ENCODE peak calls at places on chromosomes 6 and 20, in four cellular contexts. S, K, P and C are unnamed samples.

GRCh38 chr6:169086020-169086419 is 167.6 kb downstream of the THBS2 start:
- DNase-seq in S (peak; percentile 57), K (no peak), P (no peak), C (no peak)

GRCh38 chr6:47242483-47243386 is 67.0 kb downstream of the TNFRSF21 start:
- DNase-seq in S (peak; percentile 94), K (peak; percentile 98), P (peak; percentile 92), C (peak; percentile 87)

GRCh38 chr6:113776998-113777397 is 80.1 kb upstream of the MARCKS start:
- DNase-seq in S (no peak), K (no peak), P (no peak), C (no peak)

GRCh38 chr6:150196942-150197745 is 54.3 kb downstream of the PPP1R14C start:
- DNase-seq in S (no peak), K (no peak), P (no peak), C (no peak)

GRCh38 chr20:60993647-60994046 is 258.4 kb upstream of the CDH4 start:
- DNase-seq in S (no peak), K (no peak), P (no peak), C (no peak)

GRCh38 chr20:49245921-49246740 is 26.9 kb downstream of the DDX27 start:
- DNase-seq in S (peak; percentile 62), K (peak; percentile 28), P (no peak), C (no peak)

GRCh38 chr6:491233-491632 is 99.7 kb downstream of the IRF4 start:
- DNase-seq in S (no peak), K (no peak), P (no peak), C (no peak)

GRCh38 chr6:121971886-121972285 is 427.6 kb upstream of the HSF2 start:
- DNase-seq in S (peak; percentile 73), K (no peak), P (no peak), C (no peak)

GRCh38 chr6:25341923-25342619 is 62.9 kb downstream of the CARMIL1 start:
- DNase-seq in S (no peak), K (no peak), P (no peak), C (no peak)

GRCh38 chr6:75070244-75070643 is 135.6 kb downstream of the COL12A1 start:
- DNase-seq in S (no peak), K (no peak), P (no peak), C (no peak)

GRCh38 chr20:38435555-38435939 is 419 bp upstream of the SNHG17 start:
- DNase-seq in S (peak; percentile 74), K (no peak), P (no peak), C (no peak)

GRCh38 chr6:24431045-24431451 is 28.3 kb downstream of the MRS2 start:
- DNase-seq in S (peak; percentile 63), K (peak; percentile 58), P (no peak), C (no peak)

GRCh38 chr6:15401769-15402250 is 155.9 kb downstream of the JARID2 start:
- DNase-seq in S (no peak), K (no peak), P (no peak), C (no peak)

GRCh38 chr20:2767768-2768631 is 32.4 kb downstream of the CPXM1 start:
- DNase-seq in S (peak; percentile 78), K (no peak), P (peak; percentile 91), C (no peak)

GRCh38 chr6:142960098-142960497 is 15.1 kb upstream of the HIVEP2 start:
- DNase-seq in S (peak; percentile 13), K (no peak), P (no peak), C (no peak)

GRCh38 chr20:34525709-34526416 is 9.6 kb downstream of the DYNLRB1 start:
- DNase-seq in S (peak; percentile 99), K (no peak), P (peak; percentile 77), C (no peak)

GRCh38 chr6:72283571-72283970 is 338.3 kb upstream of the KCNQ5 start:
- DNase-seq in S (no peak), K (no peak), P (no peak), C (no peak)

GRCh38 chr6:10175330-10175729 is 239.5 kb downstream of the TFAP2A start:
- DNase-seq in S (peak; percentile 69), K (no peak), P (no peak), C (no peak)

GRCh38 chr6:79602859-79603258 is 28.3 kb upstream of the SH3BGRL2 start:
- DNase-seq in S (no peak), K (no peak), P (no peak), C (no peak)

GRCh38 chr20:31595654-31596411 is 9.3 kb upstream of the ID1 start:
- DNase-seq in S (peak; percentile 53), K (no peak), P (peak; percentile 90), C (no peak)

GRCh38 chr6:20737912-20738311 is 203.7 kb downstream of the CDKAL1 start:
- DNase-seq in S (no peak), K (no peak), P (no peak), C (no peak)

GRCh38 chr6:2266845-2267244 is 21.4 kb upstream of the GMDS start:
- DNase-seq in S (no peak), K (no peak), P (no peak), C (no peak)

GRCh38 chr20:56391596-56392281 is at the start of gene AURKA:
- DNase-seq in S (no peak), K (no peak), P (no peak), C (no peak)

GRCh38 chr20:59016795-59017492 is 2.3 kb upstream of the TUBB1 start:
- DNase-seq in S (peak; percentile 42), K (no peak), P (no peak), C (no peak)

GRCh38 chr6:15464211-15464725 is 198.6 kb downstream of the DTNBP1 start:
- DNase-seq in S (peak; percentile 43), K (peak; percentile 47), P (no peak), C (no peak)

GRCh38 chr6:45054610-45055009 is 273.5 kb upstream of the RUNX2 start:
- DNase-seq in S (no peak), K (no peak), P (no peak), C (no peak)

GRCh38 chr6:96659084-96659845 is 96.3 kb downstream of the FHL5 start:
- DNase-seq in S (peak; percentile 1), K (no peak), P (no peak), C (no peak)

GRCh38 chr6:72740135-72740534 is 118.3 kb downstream of the KCNQ5 start:
- DNase-seq in S (no peak), K (no peak), P (no peak), C (peak; percentile 73)

GRCh38 chr20:49557449-49557848 is 10.5 kb downstream of the PTGIS start:
- DNase-seq in S (no peak), K (no peak), P (no peak), C (no peak)

GRCh38 chr20:57698191-57698866 is 11.5 kb downstream of the PMEPA1 start:
- DNase-seq in S (peak; percentile 99), K (no peak), P (no peak), C (no peak)

GRCh38 chr6:34888441-34888820 is 589 bp upstream of the TAF11 start:
- DNase-seq in S (no peak), K (no peak), P (no peak), C (no peak)

GRCh38 chr20:17625246-17626051 is 55.6 kb downstream of the DSTN start:
- DNase-seq in S (no peak), K (no peak), P (peak; percentile 28), C (no peak)

GRCh38 chr6:145349950-145350510 is 385.3 kb downstream of the EPM2A start:
- DNase-seq in S (no peak), K (no peak), P (no peak), C (peak; percentile 64)

DNA sequence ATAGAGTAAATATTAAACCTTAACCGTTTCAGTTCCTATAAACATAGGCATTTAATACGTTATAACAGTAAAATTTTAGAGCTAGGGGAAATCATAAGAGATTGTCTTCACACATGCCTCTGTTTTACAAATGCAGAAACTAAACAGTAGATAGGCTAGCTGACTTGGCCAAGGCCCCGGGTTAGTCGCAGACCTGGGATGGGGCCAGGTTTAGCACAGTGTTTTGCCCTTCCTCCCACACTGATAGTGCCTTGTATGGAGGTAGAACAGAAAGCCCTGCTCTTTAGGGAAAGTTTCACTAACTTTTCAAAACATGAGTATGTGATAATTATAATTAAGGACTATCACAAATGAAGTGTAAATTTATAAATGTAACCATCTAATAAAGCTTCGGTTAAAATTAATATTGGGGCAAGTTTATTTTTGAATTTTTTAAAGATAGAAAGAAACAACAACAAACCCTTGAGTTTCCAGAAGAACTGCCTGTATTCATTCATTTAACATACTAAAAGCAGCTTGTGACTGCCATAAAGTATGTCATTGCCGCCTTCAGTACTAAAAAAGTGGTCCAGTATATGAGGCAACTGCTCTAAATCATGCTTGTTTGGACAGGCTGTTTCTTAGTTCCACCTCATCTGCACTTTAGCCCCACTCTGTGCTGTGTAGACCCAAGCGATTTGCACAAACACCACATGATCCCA is 62.5 kb upstream of the LOC128125822 start:
- DNase-seq in S (peak; percentile 74), K (no peak), P (no peak), C (no peak)
- H3K4me3 ChIP-seq in S (no peak overlapping the region), K (no peak overlapping the region), P (no peak overlapping the region), C (no peak overlapping the region)

DNA sequence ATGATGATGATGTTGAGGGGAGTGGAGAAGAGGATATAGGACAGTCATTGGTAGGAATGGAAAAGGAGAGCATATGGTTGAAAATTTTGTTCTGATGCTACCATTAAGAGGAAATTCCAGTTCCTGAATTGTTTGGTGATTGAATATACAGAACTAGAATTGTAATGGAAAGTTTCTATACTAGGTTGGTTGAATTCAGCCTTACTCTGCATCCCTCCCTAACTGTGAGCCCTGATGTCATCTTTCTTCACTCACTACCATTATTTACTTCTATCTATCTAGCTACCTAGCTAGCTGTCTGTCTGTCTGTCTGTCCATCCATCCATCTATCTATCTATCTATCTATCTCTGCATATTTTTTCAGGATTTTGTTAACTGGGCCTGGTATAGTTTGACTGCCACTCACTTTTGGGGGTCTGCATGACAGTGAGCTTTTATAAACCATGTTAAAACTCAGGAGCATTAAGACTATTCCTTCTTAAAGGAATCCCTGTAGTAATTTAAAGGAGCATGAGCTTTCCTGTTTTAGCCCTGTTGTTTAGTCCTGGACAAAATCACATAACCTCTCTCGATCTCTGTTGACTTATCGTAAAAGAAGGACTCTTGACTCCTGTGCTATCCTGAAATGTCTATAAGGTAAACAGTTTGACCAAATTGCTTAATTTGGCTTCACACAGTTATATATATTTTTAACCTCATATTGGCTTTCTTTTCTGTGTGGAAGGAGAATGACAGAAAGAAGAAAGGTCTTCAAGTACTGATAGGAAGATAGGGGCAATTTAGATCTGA is 71.4 kb downstream of the AKAP7 start:
- DNase-seq in S (no peak), K (no peak), P (no peak), C (no peak)
- TF ChIP-seq CTCF in S (no peak), K (no peak), P (no peak), C (no peak)

GRCh38 chr6:112228480-112229332 is 25.7 kb downstream of the LAMA4 start:
- DNase-seq in S (no peak), K (no peak), P (no peak), C (no peak)

GRCh38 chr6:112234596-112234995 is 19.8 kb downstream of the LAMA4 start:
- DNase-seq in S (no peak), K (no peak), P (no peak), C (no peak)

GRCh38 chr6:112232845-112233256 is 21.5 kb downstream of the LAMA4 start:
- DNase-seq in S (no peak), K (no peak), P (no peak), C (no peak)

GRCh38 chr6:112233864-112234263 is 20.5 kb downstream of the LAMA4 start:
- DNase-seq in S (peak; percentile 31), K (no peak), P (no peak), C (no peak)

GRCh38 chr6:112231609-112232060 is 22.7 kb downstream of the LAMA4 start:
- DNase-seq in S (peak; percentile 64), K (no peak), P (no peak), C (no peak)
- H3K4me3 ChIP-seq in S (no peak overlapping the region), K (no peak overlapping the region), P (no peak overlapping the region), C (no peak overlapping the region)

DNA sequence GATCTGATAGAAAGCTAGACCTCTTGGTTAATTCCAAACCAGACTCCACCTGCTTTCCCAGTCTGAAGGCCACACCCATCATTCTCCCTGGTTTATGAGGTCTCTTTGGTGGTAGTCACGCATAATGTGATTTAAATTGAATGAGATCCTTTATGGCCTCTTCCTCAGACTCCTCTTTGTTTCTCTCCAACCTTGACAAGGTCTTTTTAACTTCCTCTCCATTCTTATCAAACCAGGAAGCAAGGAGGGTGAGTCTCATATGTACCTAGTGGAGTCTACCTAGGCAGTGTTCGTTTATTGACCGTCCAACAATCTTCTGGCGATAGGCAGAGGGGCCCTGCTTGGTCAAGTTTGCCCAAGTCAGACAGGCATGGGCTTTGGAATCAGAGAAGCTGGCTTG is 184.2 kb upstream of the LAMP5 start:
- DNase-seq in S (no peak), K (no peak), P (no peak), C (no peak)
- TF ChIP-seq CTCF in S (no peak), K (no peak), P (no peak), C (no peak)